ENCODE peak calls at places on chromosomes 1 and 21, in four cellular contexts. W is A549; Q is naive thymus-derived CD4-positive, alpha-beta T cell; V is body of pancreas. G is an unnamed sample.

GRCh38 chr1:204706838-204707509 is 21.4 kb upstream of the LRRN2 start:
- DNase-seq in W (no peak), Q (peak; percentile 37), V (no peak), G (no peak)

GRCh38 chr1:46526689-46527291 is 24.7 kb downstream of the KNCN start:
- DNase-seq in W (no peak), Q (no peak), V (no peak), G (no peak)

GRCh38 chr21:46117586-46118304 is 19.8 kb downstream of the COL6A2 start:
- DNase-seq in W (no peak), Q (no peak), V (no peak), G (no peak)

GRCh38 chr1:29481031-29481430 is 244.7 kb downstream of the PTPRU start:
- DNase-seq in W (no peak), Q (no peak), V (no peak), G (no peak)

GRCh38 chr21:33021150-33021549 is 4.6 kb upstream of the OLIG2 start:
- DNase-seq in W (no peak), Q (no peak), V (no peak), G (no peak)

GRCh38 chr1:20992327-20993056 is 184.2 kb downstream of the EIF4G3 start:
- DNase-seq in W (no peak), Q (no peak), V (no peak), G (no peak)

GRCh38 chr1:117681093-117681950 is 75.5 kb downstream of the TENT5C start:
- DNase-seq in W (no peak), Q (no peak), V (no peak), G (no peak)

GRCh38 chr1:161044908-161045748 is 649 bp downstream of the USF1 start:
- DNase-seq in W (peak; percentile 55), Q (peak; percentile 39), V (peak; percentile 68), G (peak; percentile 80)

GRCh38 chr1:183810172-183810571 is 5.3 kb downstream of the RGL1 start:
- DNase-seq in W (no peak), Q (no peak), V (no peak), G (no peak)

GRCh38 chr1:37811027-37811655 is 3.1 kb upstream of the YRDC start:
- DNase-seq in W (peak; percentile 85), Q (peak; percentile 60), V (peak; percentile 72), G (peak; percentile 85)

GRCh38 chr1:229390130-229390529 is 43.8 kb downstream of the ACTA1 start:
- DNase-seq in W (no peak), Q (no peak), V (no peak), G (no peak)

GRCh38 chr1:223137402-223138100 is 5.5 kb downstream of the TLR5 start:
- DNase-seq in W (peak; percentile 30), Q (no peak), V (no peak), G (no peak)

GRCh38 chr1:10834770-10835412 is 38.4 kb upstream of the CASZ1 start:
- DNase-seq in W (no peak), Q (no peak), V (no peak), G (no peak)

GRCh38 chr21:41801256-41801655 is 34.4 kb upstream of the RIPK4 start:
- DNase-seq in W (no peak), Q (no peak), V (no peak), G (no peak)

GRCh38 chr1:24003331-24003972 is 23.3 kb upstream of the SRSF10 start:
- DNase-seq in W (peak; percentile 35), Q (no peak), V (no peak), G (peak; percentile 84)

GRCh38 chr1:102891868-102892625 is 216.3 kb downstream of the COL11A1 start:
- DNase-seq in W (peak; percentile 11), Q (no peak), V (no peak), G (no peak)

GRCh38 chr1:54273092-54273836 is 73.3 kb downstream of the MRPL37 start:
- DNase-seq in W (no peak), Q (no peak), V (peak; percentile 42), G (no peak)

GRCh38 chr1:214658785-214659184 is 55.8 kb downstream of the CENPF start:
- DNase-seq in W (peak; percentile 13), Q (no peak), V (no peak), G (no peak)

GRCh38 chr1:180157108-180157507 is 2.4 kb downstream of the QSOX1 start:
- DNase-seq in W (no peak), Q (no peak), V (no peak), G (no peak)

GRCh38 chr1:62175568-62176179 is 19.0 kb upstream of the L1TD1 start:
- DNase-seq in W (peak; percentile 41), Q (peak; percentile 56), V (peak; percentile 59), G (peak; percentile 64)

GRCh38 chr1:87682565-87682964 is 353.9 kb downstream of the LMO4 start:
- DNase-seq in W (no peak), Q (no peak), V (no peak), G (no peak)

GRCh38 chr21:32624726-32625125 is 12.5 kb upstream of the CFAP298 start:
- DNase-seq in W (no peak), Q (no peak), V (no peak), G (no peak)

GRCh38 chr21:35189077-35189863 is 140.2 kb upstream of the RUNX1 start:
- DNase-seq in W (no peak), Q (no peak), V (no peak), G (no peak)

GRCh38 chr1:37995773-37996379 is 6.1 kb upstream of the SF3A3 start:
- DNase-seq in W (no peak), Q (no peak), V (peak; percentile 61), G (no peak)

GRCh38 chr1:47937586-47937985 is 59.6 kb downstream of the TRABD2B start:
- DNase-seq in W (no peak), Q (no peak), V (no peak), G (no peak)

GRCh38 chr1:110547017-110547416 is 28.0 kb upstream of the KCNA10 start:
- DNase-seq in W (no peak), Q (no peak), V (no peak), G (no peak)

GRCh38 chr1:166165661-166166399 is 971 bp downstream of the FAM78B start:
- DNase-seq in W (peak; percentile 46), Q (no peak), V (peak; percentile 26), G (no peak)

GRCh38 chr1:200979574-200980451 is 43.7 kb downstream of the KIF21B start:
- DNase-seq in W (peak; percentile 57), Q (peak; percentile 47), V (no peak), G (peak; percentile 75)

GRCh38 chr1:61967750-61968149 is 225.5 kb downstream of the PATJ start:
- DNase-seq in W (no peak), Q (no peak), V (no peak), G (no peak)

DNA sequence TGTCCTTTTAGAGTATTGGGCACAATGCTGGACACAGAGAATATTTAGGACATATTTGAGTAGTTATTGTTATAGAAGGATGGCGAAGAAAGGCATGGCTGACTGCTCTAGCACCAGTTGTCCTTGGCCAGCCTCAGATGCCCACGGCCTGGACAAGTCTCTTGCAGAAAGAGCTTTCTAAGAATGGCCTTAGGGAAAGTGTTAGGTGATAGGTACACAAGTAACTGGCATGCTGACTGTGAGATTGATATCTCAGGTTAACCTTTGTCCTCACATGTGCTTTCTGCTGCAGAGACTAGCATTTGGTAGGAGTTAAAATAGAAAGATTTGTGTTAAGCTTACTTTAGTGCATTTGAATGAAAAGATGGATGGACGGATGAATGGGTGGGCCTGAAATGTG is 10.1 kb downstream of the SFT2D2 start:
- DNase-seq in W (no peak), Q (no peak), V (no peak), G (no peak)
- H3K4me1 ChIP-seq in W (peaks cover 44% of the 10 kb centered on the region), Q (peaks cover 11% of the 10 kb centered on the region), V (peaks cover 15% of the 10 kb centered on the region), G (no peaks in the 10 kb centered on the region)

GRCh38 chr21:29130234-29130993 is at the start of gene MAP3K7CL:
- DNase-seq in W (no peak), Q (no peak), V (peak; percentile 19), G (no peak)

GRCh38 chr21:29125199-29125598 is 5.2 kb upstream of the MAP3K7CL start:
- DNase-seq in W (no peak), Q (no peak), V (no peak), G (no peak)

GRCh38 chr21:29121759-29122158 is 8.7 kb upstream of the MAP3K7CL start:
- DNase-seq in W (no peak), Q (no peak), V (no peak), G (no peak)

GRCh38 chr21:29124645-29125044 is 5.8 kb upstream of the MAP3K7CL start:
- DNase-seq in W (no peak), Q (no peak), V (no peak), G (no peak)

DNA sequence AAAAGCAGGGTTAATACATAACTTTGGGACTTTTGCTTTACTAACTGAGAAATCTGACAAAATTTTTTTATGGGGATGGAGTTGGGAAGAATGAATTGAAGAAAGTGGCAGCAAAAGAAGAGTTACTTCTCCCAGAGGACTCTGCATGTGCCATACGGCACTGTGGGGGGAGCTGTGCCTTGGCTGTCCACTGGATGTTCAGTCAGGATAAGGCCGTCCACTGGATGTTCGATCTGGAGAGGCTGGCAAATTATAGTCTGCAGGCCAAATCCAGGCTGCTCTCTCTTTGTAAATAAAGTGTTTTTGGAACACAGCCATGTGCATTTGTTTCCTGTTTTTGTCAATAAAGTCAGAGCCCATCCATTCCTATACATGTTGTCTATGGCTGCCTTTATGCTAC is 4.5 kb upstream of the MAP3K7CL start:
- DNase-seq in W (no peak), Q (no peak), V (no peak), G (no peak)
- H3K4me1 ChIP-seq in W (no peaks in the 10 kb centered on the region), Q (no peaks in the 10 kb centered on the region), V (no peaks in the 10 kb centered on the region), G (no peaks in the 10 kb centered on the region)

DNA sequence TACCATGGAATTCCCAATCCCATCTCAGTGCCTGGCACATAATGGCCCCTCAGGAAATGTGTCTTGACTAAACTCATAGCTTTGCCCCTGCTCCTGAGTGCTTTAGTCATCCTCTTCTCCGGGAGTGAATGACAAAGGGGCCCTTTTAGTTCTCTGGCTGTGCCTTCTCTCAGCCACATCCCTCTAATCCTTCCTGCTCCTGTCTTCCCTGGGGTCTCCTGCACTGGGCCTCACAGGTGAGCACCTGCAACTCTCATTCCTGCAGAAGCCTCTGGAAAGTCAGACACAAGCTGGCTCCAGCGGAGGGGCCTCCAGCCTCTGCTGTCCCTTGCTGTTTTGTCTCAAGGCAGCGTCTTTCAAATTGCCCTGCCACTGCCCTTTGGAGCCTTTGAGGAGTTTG is 14.0 kb upstream of the ETV3L start:
- DNase-seq in W (no peak), Q (no peak), V (no peak), G (no peak)
- H3K4me1 ChIP-seq in W (no peaks in the 10 kb centered on the region), Q (peaks cover 4% of the 10 kb centered on the region), V (no peaks in the 10 kb centered on the region), G (no peaks in the 10 kb centered on the region)

GRCh38 chr1:27139980-27140379 is 14.9 kb downstream of the SLC9A1 start:
- DNase-seq in W (no peak), Q (no peak), V (no peak), G (no peak)
- H3K4me1 ChIP-seq in W (peaks cover 21% of the 10 kb centered on the region), Q (peaks cover 49% of the 10 kb centered on the region), V (peaks cover 24% of the 10 kb centered on the region), G (no peaks in the 10 kb centered on the region)

GRCh38 chr1:25692560-25692959 is 76.0 kb downstream of the MAN1C1 start:
- DNase-seq in W (peak; percentile 19), Q (no peak), V (no peak), G (peak; percentile 65)
- H3K4me1 ChIP-seq in W (peaks cover 24% of the 10 kb centered on the region), Q (peaks cover 59% of the 10 kb centered on the region), V (peaks cover 11% of the 10 kb centered on the region), G (no peaks in the 10 kb centered on the region)

GRCh38 chr1:1128454-1129139 is 12.7 kb upstream of the C1orf159 start:
- DNase-seq in W (no peak), Q (no peak), V (peak; percentile 34), G (no peak)
- H3K4me1 ChIP-seq in W (no peaks in the 10 kb centered on the region), Q (no peaks in the 10 kb centered on the region), V (peaks cover 64% of the 10 kb centered on the region), G (no peaks in the 10 kb centered on the region)

DNA sequence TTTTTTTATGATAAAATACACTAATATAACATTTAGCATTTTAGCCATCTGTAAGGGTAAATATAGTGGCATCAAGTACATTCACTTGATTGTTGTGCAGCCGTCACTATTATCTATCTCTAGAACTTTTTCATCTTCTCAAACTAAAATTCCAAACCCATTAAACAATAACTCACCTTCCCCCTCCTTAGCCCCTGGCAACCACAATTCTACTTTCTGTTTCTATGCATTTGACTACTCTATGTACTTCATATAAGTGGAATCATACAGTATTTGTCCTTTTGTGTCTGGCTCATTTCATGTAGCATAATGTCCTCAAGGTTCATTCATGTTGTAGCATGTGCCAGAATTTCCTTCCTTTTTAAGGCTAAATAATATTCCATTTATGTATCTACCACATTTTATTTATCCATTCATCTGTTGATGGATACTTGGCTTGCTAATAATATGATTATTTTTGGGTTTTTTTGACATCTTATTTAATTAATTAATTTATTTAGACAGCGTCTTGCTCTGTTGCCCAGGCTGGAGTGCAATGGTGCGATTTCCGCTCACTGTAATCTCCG is 69.6 kb upstream of the MACF1 start:
- DNase-seq in W (no peak), Q (no peak), V (no peak), G (no peak)
- H3K4me1 ChIP-seq in W (peaks cover 52% of the 10 kb centered on the region), Q (no peaks in the 10 kb centered on the region), V (peaks cover 18% of the 10 kb centered on the region), G (peaks cover 21% of the 10 kb centered on the region)